ENCODE peak calls at places on chromosome 16, in four cellular contexts. H is skeletal muscle cell; I is activated T-cell treated with anti-CD3 and anti-CD28 coated beads, Interleukin-2, amount 50 U/mL, for 72 hours; E is GDM1. Q is an unnamed sample.

GRCh38 chr16:525520-526180 is 1.9 kb upstream of the CAPN15 start:
- DNase-seq in I (peak; percentile 90), H (peak; percentile 49), E (no peak), Q (no peak)

GRCh38 chr16:24853830-24854229 is 8.1 kb downstream of the SLC5A11 start:
- DNase-seq in I (no peak), H (no peak), E (no peak), Q (no peak)

GRCh38 chr16:84976644-84977400 is 34.5 kb downstream of the ZDHHC7 start:
- DNase-seq in H (no peak), E (no peak), I (no peak), Q (no peak)

GRCh38 chr16:1964046-1964505 is 550 bp downstream of the RPS2 start:
- DNase-seq in I (peak; percentile 41), H (no peak), E (no peak), Q (no peak)

GRCh38 chr16:797120-797420 is 3.5 kb downstream of the GNG13 start:
- DNase-seq in I (peak; percentile 26), E (no peak), H (no peak), Q (no peak)

GRCh38 chr16:73390936-73391335 is 343.0 kb upstream of the ZFHX3 start:
- DNase-seq in I (no peak), H (peak; percentile 8), E (no peak), Q (no peak)

GRCh38 chr16:3578121-3578520 is 918 bp upstream of the NLRC3 start:
- DNase-seq in I (peak; percentile 60), H (no peak), E (no peak), Q (no peak)

GRCh38 chr16:9695152-9695551 is 487.1 kb downstream of the GRIN2A start:
- DNase-seq in H (no peak), I (no peak), E (no peak), Q (no peak)

GRCh38 chr16:29820271-29820701 is at the start of gene MVP:
- DNase-seq in I (peak; percentile 61), H (no peak), E (peak; percentile 32), Q (no peak)

GRCh38 chr16:3095869-3096268 is 3.2 kb downstream of the ZSCAN10 start:
- DNase-seq in I (peak; percentile 72), H (no peak), E (peak; percentile 44), Q (no peak)

GRCh38 chr16:23863511-23864422 is 28.0 kb downstream of the PRKCB start:
- DNase-seq in E (no peak), I (no peak), H (no peak), Q (no peak)

GRCh38 chr16:9134306-9134705 is 42.9 kb downstream of the HAPSTR1 start:
- DNase-seq in E (no peak), I (no peak), H (no peak), Q (no peak)

GRCh38 chr16:86252596-86252995 is 257.7 kb upstream of the FOXF1 start:
- DNase-seq in E (no peak), H (no peak), I (no peak), Q (peak; percentile 40)

GRCh38 chr16:4383591-4384495 is 12.2 kb downstream of the VASN start:
- DNase-seq in E (no peak), I (no peak), H (no peak), Q (no peak)

GRCh38 chr16:76639685-76640289 is 362.6 kb downstream of the CNTNAP4 start:
- DNase-seq in H (no peak), E (no peak), I (no peak), Q (no peak)

GRCh38 chr16:86899757-86900156 is 321.4 kb downstream of the FOXL1 start:
- DNase-seq in H (no peak), I (no peak), E (no peak), Q (no peak)

GRCh38 chr16:26762596-26762995 is 304.1 kb upstream of the C16orf82 start:
- DNase-seq in I (no peak), E (no peak), H (no peak), Q (no peak)

GRCh38 chr16:74216319-74216718 is 80.3 kb upstream of the PSMD7 start:
- DNase-seq in E (no peak), H (no peak), I (no peak), Q (no peak)

GRCh38 chr16:67329901-67330300 is 3.3 kb downstream of the LRRC36 start:
- DNase-seq in I (no peak), E (no peak), H (no peak), Q (no peak)

GRCh38 chr16:24957887-24958286 is 57.3 kb downstream of the ARHGAP17 start:
- DNase-seq in H (no peak), I (no peak), E (no peak), Q (no peak)

GRCh38 chr16:47731252-47731651 is 270.1 kb downstream of the PHKB start:
- DNase-seq in I (no peak), E (no peak), H (peak; percentile 85), Q (no peak)

GRCh38 chr16:23373436-23374219 is 71.5 kb downstream of the SCNN1B start:
- DNase-seq in H (no peak), I (no peak), E (no peak), Q (no peak)

GRCh38 chr16:1443980-1444729 is at the start of gene CCDC154:
- DNase-seq in E (no peak), H (no peak), I (no peak), Q (no peak)

GRCh38 chr16:55499951-55500350 is 8.9 kb upstream of the LPCAT2 start:
- DNase-seq in E (peak; percentile 37), I (peak; percentile 57), H (peak; percentile 99), Q (no peak)

GRCh38 chr16:88435437-88436355 is 17.4 kb upstream of the ZFPM1 start:
- DNase-seq in E (no peak), I (no peak), H (no peak), Q (no peak)